ENCODE peak calls at places on chromosomes 7 and 10, in four cellular contexts. I is effector memory CD4-positive, alpha-beta T cell; L is endodermal cell; Y is left ventricle myocardium inferior. U is an unnamed sample.

GRCh38 chr10:130221456-130222375 is 85.5 kb downstream of the GLRX3 start:
- DNase-seq in Y (no peak), L (peak), I (no peak), U (no peak)

GRCh38 chr10:103184615-103185014 is 8.5 kb downstream of the NT5C2 start:
- DNase-seq in I (no peak), L (no peak), Y (no peak), U (no peak)

GRCh38 chr7:18496336-18496700 is 769 bp downstream of the HDAC9 start:
- DNase-seq in L (no peak), I (no peak), Y (no peak), U (no peak)

GRCh38 chr7:123747620-123748141 is 1.1 kb downstream of the WASL start:
- DNase-seq in Y (peak), I (no peak), L (peak), U (peak)

GRCh38 chr10:50851884-50852671 is 33.3 kb downstream of the A1CF start:
- DNase-seq in Y (no peak), I (no peak), L (no peak), U (no peak)

GRCh38 chr7:155670521-155670920 is 26.1 kb downstream of the RBM33 start:
- DNase-seq in I (no peak), Y (no peak), L (no peak), U (no peak)

GRCh38 chr10:121796342-121796741 is 131.5 kb downstream of the ATE1 start:
- DNase-seq in Y (no peak), L (no peak), I (no peak), U (no peak)

GRCh38 chr7:73778801-73779389 is 8.8 kb upstream of the CLDN3 start:
- DNase-seq in I (no peak), L (no peak), Y (no peak), U (no peak)

GRCh38 chr7:115230882-115231508 is 309.1 kb downstream of the MDFIC start:
- DNase-seq in Y (no peak), I (no peak), L (no peak), U (no peak)

GRCh38 chr10:100103581-100103980 is 21.9 kb upstream of the CPN1 start:
- DNase-seq in Y (no peak), I (no peak), L (no peak), U (no peak)

GRCh38 chr7:140080919-140081318 is 18.2 kb upstream of the PARP12 start:
- DNase-seq in Y (no peak), I (no peak), L (no peak), U (no peak)

GRCh38 chr10:123568751-123569150 is 97.4 kb upstream of the GPR26 start:
- DNase-seq in L (peak), Y (no peak), I (no peak), U (no peak)

GRCh38 chr10:58064714-58065528 is 202.8 kb downstream of the IPMK start:
- DNase-seq in Y (no peak), I (no peak), L (peak), U (no peak)

GRCh38 chr10:86647773-86648705 is 6.3 kb upstream of the OPN4 start:
- DNase-seq in I (no peak), L (no peak), Y (no peak), U (no peak)

DNA sequence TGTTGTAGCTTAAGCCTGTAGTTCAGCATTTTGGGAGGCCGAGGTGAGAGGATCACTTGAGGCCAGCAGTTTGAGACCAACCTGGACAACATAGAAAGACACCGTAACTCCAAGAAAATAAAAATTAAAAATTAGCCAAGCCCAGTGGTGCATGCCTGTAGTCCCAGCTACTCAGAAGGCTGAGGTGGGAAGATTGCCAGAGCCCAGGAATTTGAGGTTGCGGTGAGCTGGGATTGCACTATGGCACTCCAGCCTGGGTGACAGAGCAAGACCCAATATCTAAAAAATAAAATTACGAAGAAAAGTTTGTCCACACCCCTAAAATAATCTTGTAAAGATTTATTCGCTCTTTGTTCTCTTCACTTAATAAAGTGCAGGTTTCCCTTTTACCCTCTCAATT is 951.0 kb downstream of the TYW1 start:
- DNase-seq in Y (no peak), I (no peak), L (no peak), U (no peak)
- H3K27ac ChIP-seq in Y (no peak), I (no peak), L (no peak), U (no peak)

DNA sequence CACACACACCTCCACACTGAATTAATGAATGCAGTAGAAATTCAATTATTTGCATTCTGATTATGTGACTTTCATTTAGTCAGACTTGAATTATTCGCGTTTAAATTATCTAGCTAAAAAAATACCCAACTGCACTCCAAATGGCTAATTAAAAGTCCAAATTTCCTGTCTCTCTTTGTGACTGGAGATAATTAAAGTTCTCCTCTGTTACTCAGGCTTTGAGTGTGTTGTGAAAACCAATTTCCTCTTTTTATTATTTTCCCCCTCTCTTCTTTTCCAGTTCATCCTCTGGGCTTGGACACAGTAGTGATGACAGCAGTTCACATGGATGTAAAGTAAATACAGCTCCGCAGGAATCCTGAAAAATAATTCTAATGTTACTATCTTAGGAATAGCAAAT is 80.5 kb downstream of the SNX10 start:
- DNase-seq in I (no peak), L (no peak), Y (no peak), U (no peak)
- H3K27ac ChIP-seq in I (no peak), L (no peak), Y (no peak), U (no peak)

DNA sequence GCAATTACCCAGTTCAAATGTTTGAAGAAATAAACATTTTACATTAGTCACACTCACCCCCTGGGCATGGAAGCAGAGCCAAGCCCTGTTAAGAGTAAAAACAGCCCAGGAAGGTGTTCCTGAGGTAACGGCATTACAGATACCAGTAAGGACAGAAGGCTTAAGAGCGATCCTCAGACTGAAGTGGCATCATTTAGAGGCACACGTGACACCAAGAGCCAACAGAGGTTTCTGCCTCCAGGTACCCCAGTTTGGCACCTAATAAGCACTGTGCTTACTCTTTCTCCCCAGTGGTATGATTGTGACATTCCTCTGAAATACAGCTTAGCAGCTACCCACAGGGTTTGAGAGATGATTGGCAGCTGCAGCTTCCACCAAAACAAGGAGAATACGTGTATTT is 17.2 kb downstream of the MMS19 start:
- DNase-seq in Y (no peak), L (no peak), I (no peak), U (no peak)
- H3K27ac ChIP-seq in Y (no peak), L (no peak), I (no peak), U (no peak)

GRCh38 chr10:69468771-69469129 is 17.5 kb downstream of the TSPAN15 start:
- DNase-seq in I (no peak), Y (no peak), L (no peak), U (no peak)
- H3K27ac ChIP-seq in I (no peak), Y (peak), L (peak), U (no peak)

DNA sequence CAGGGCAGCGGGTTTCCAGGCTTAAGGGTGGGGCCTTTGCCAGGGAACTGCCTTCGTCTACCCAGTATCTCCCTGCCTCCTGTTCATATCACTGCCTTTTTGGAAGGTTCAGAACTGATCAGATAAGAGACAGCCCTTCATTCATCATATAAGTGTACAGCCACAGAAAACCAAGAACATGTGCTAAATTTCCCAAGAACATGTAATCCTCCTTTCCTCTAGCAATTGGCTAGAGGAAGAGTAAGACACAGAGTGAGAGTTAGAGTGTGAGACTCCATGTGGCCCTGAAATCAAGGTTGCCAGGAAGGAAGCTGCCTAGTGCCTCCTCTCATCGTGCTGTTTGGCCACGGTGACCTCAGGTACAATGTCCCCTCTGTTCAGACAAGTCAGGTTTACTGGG is 770.9 kb downstream of the TNS3 start:
- DNase-seq in I (no peak), L (no peak), Y (no peak), U (no peak)
- H3K27ac ChIP-seq in I (no peak), L (no peak), Y (no peak), U (no peak)

GRCh38 chr7:1122832-1123501 is 35.1 kb downstream of the GPER1 start:
- DNase-seq in L (no peak), Y (peak), I (no peak), U (no peak)
- H3K27ac ChIP-seq in L (peak), Y (peak), I (no peak), U (no peak)

DNA sequence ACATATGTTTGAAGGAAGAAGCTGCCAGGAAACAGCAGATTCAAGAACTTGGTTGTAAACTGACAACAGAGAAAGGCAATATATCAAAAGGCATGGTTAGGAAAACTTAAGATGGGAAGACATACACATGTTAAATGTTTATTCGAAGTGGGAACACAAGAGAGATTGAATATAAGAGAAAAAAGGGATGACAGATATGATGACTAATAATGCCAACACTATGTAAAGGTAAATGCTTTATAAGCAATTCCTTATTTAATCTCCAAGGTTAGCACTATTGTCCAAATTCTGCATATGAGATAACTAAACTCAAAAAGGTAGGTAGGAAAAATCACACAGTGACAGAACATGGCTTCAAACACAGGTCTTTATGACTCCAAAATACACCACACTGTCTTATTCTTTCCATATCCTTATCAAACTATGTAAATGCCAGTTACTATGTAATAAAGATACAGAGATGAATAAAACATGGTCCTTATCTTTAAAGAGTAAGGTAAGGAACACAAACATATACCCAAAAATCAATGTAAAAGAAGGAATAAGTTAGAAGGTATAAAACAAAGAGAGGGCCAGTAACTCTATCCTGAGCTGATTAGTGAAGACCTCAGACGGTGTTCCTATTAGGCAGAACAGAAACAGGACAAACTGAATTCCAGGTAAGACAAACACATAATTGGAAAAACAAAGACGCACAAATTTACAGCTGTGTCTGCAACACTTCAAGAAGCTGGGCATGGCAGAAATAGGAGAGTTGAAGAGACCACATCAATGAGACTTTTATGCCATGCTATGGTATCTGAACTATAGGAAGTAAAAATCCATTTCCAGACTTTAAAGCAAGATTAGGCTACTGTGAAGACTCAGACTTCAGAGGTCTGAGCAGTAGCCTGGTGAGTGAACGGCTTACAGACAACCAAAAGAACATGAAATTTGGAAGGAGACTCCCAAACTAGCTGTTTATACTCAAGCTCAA is 56.1 kb downstream of the ABI1 start:
- DNase-seq in Y (no peak), L (no peak), I (no peak), U (no peak)
- H3K27ac ChIP-seq in Y (peak), L (no peak), I (no peak), U (no peak)